ENCODE peak calls at places on chromosomes 3 and 15, in eight cellular contexts. E, I, K, F, R, D, M and C are unnamed samples.

GRCh38 chr3:98530676-98531075 is 1.1 kb upstream of the GPR15 start:
- DNase-seq in E (no peak), I (no peak), K (no peak), F (no peak), R (no peak), D (no peak), M (no peak), C (no peak)

GRCh38 chr15:78621810-78622402 is 1.1 kb upstream of the CHRNA3 start:
- DNase-seq in E (no peak), I (no peak), K (no peak), F (no peak), R (no peak), D (no peak), M (no peak), C (no peak)

GRCh38 chr3:116474356-116475200 is 29.3 kb upstream of the LSAMP start:
- DNase-seq in E (no peak), I (peak), K (no peak), F (no peak), R (peak), D (no peak), M (no peak), C (no peak)

GRCh38 chr3:172836390-172836997 is 86.0 kb downstream of the ECT2 start:
- DNase-seq in E (peak), I (peak), K (peak), F (peak), R (peak), D (peak), M (peak), C (peak)

GRCh38 chr3:104279617-104280016 is 1087.1 kb upstream of the ALCAM start:
- DNase-seq in E (peak), I (no peak), K (peak), F (peak), R (no peak), D (peak), M (no peak), C (peak)

GRCh38 chr3:156290917-156291268 is 170.5 kb downstream of the KCNAB1 start:
- DNase-seq in E (no peak), I (no peak), K (no peak), F (no peak), R (no peak), D (no peak), M (peak), C (no peak)

GRCh38 chr3:113035387-113035982 is 44.7 kb downstream of the GTPBP8 start:
- DNase-seq in E (peak), I (no peak), K (peak), F (no peak), R (peak), D (peak), M (peak), C (peak)

GRCh38 chr15:75840659-75841058 is 2.6 kb upstream of the UBE2Q2 start:
- DNase-seq in E (peak), I (no peak), K (peak), F (peak), R (no peak), D (peak), M (peak), C (no peak)

GRCh38 chr3:133893683-133894333 is 1.9 kb downstream of the RAB6B start:
- DNase-seq in E (no peak), I (no peak), K (no peak), F (no peak), R (no peak), D (no peak), M (peak), C (no peak)

GRCh38 chr15:31257286-31257685 is 69.3 kb upstream of the KLF13 start:
- DNase-seq in E (no peak), I (no peak), K (no peak), F (no peak), R (no peak), D (no peak), M (no peak), C (no peak)

GRCh38 chr3:139441656-139442055 is 34.7 kb downstream of the RBP2 start:
- DNase-seq in E (no peak), I (no peak), K (no peak), F (no peak), R (no peak), D (no peak), M (no peak), C (no peak)

GRCh38 chr3:18389108-18389733 is 35.9 kb downstream of the SATB1 start:
- DNase-seq in E (peak), I (no peak), K (peak), F (peak), R (peak), D (peak), M (peak), C (peak)

GRCh38 chr3:100403956-100404548 is 2.7 kb downstream of the LNP1 start:
- DNase-seq in E (no peak), I (no peak), K (no peak), F (no peak), R (peak), D (no peak), M (no peak), C (no peak)

GRCh38 chr15:57444877-57445513 is 68.7 kb downstream of the CGNL1 start:
- DNase-seq in E (peak), I (no peak), K (peak), F (no peak), R (no peak), D (peak), M (no peak), C (peak)

GRCh38 chr15:98872777-98873176 is 134.8 kb downstream of the PGPEP1L start:
- DNase-seq in E (no peak), I (no peak), K (no peak), F (no peak), R (no peak), D (peak), M (no peak), C (peak)

GRCh38 chr15:40466426-40467259 is 4.1 kb upstream of the CHST14 start:
- DNase-seq in E (no peak), I (no peak), K (no peak), F (no peak), R (no peak), D (no peak), M (peak), C (no peak)

GRCh38 chr15:38612159-38612863 is 47.7 kb upstream of the RASGRP1 start:
- DNase-seq in E (no peak), I (no peak), K (no peak), F (no peak), R (no peak), D (no peak), M (no peak), C (peak)

GRCh38 chr3:66144792-66145733 is 75.7 kb upstream of the SLC25A26 start:
- DNase-seq in E (peak), I (no peak), K (peak), F (no peak), R (no peak), D (peak), M (no peak), C (peak)

GRCh38 chr15:82709081-82709420 is 624 bp downstream of the AP3B2 start:
- DNase-seq in E (peak), I (no peak), K (no peak), F (no peak), R (no peak), D (peak), M (no peak), C (no peak)

GRCh38 chr3:115666081-115666480 is 42.8 kb downstream of the GAP43 start:
- DNase-seq in E (no peak), I (no peak), K (no peak), F (no peak), R (no peak), D (no peak), M (no peak), C (no peak)

GRCh38 chr3:31092748-31093607 is 198.5 kb upstream of the GADL1 start:
- DNase-seq in E (peak), I (no peak), K (peak), F (peak), R (no peak), D (peak), M (no peak), C (no peak)

GRCh38 chr3:57281710-57282109 is 10.8 kb downstream of the ASB14 start:
- DNase-seq in E (peak), I (no peak), K (peak), F (no peak), R (no peak), D (no peak), M (no peak), C (peak)

GRCh38 chr3:9398715-9399708 is 1.6 kb downstream of the SETD5 start:
- DNase-seq in E (peak), I (no peak), K (peak), F (no peak), R (peak), D (peak), M (no peak), C (peak)

GRCh38 chr3:28349397-28350000 is 875 bp upstream of the AZI2 start:
- DNase-seq in E (peak), I (no peak), K (no peak), F (no peak), R (peak), D (peak), M (no peak), C (peak)

GRCh38 chr3:68893600-68894239 is 38.6 kb downstream of the TAFA4 start:
- DNase-seq in E (peak), I (no peak), K (peak), F (peak), R (peak), D (peak), M (peak), C (peak)

GRCh38 chr3:161991901-161992300 is 495.3 kb downstream of the OTOL1 start:
- DNase-seq in E (peak), I (no peak), K (peak), F (no peak), R (no peak), D (no peak), M (no peak), C (no peak)

GRCh38 chr3:123499316-123499715 is 50.4 kb upstream of the ADCY5 start:
- DNase-seq in E (peak), I (no peak), K (no peak), F (peak), R (no peak), D (peak), M (no peak), C (no peak)